ENCODE peak calls at places on chromosomes 12 and 14, in four cellular contexts. D, F, K and B are unnamed samples.

GRCh38 chr12:51921017-51921725 is 13.9 kb downstream of the ACVRL1 start:
- DNase-seq in K (no peak), F (no peak), D (no peak), B (no peak)

GRCh38 chr14:83777516-83777915 is 1752.4 kb upstream of the FLRT2 start:
- DNase-seq in K (no peak), D (no peak), F (no peak), B (no peak)

GRCh38 chr14:102280376-102280962 is 24.5 kb downstream of the MOK start:
- DNase-seq in F (peak; percentile 78), D (no peak), K (peak; percentile 68), B (peak; percentile 49)

GRCh38 chr14:100865682-100866591 is 37.6 kb downstream of the RTL1 start:
- DNase-seq in F (no peak), K (no peak), D (no peak), B (no peak)

GRCh38 chr12:15131462-15131861 is 89.8 kb downstream of the RERG start:
- DNase-seq in F (no peak), D (no peak), K (peak; percentile 11), B (peak; percentile 5)

GRCh38 chr12:41699658-41700057 is 445.0 kb downstream of the GXYLT1 start:
- DNase-seq in K (no peak), D (no peak), F (no peak), B (no peak)

GRCh38 chr14:45133683-45134050 is 614 bp downstream of the FKBP3 start:
- DNase-seq in F (no peak), D (no peak), K (no peak), B (no peak)

GRCh38 chr14:102694530-102695171 is 82.6 kb upstream of the TRAF3 start:
- DNase-seq in D (peak; percentile 11), F (peak; percentile 75), K (peak; percentile 82), B (peak; percentile 25)

GRCh38 chr14:22448035-22448904 is 140.8 kb downstream of the DAD1 start:
- DNase-seq in K (no peak), D (no peak), F (no peak), B (no peak)

GRCh38 chr14:31360919-31361662 is 59.3 kb downstream of the HEATR5A start:
- DNase-seq in K (no peak), D (no peak), F (no peak), B (no peak)

GRCh38 chr12:22657538-22657937 is 32.6 kb downstream of the ETNK1 start:
- DNase-seq in D (no peak), K (no peak), F (no peak), B (no peak)

GRCh38 chr12:4915752-4916151 is 6.0 kb downstream of the KCNA1 start:
- DNase-seq in K (no peak), F (no peak), D (no peak), B (no peak)

GRCh38 chr14:20343855-20344205 is 395 bp downstream of the PARP2 start:
- DNase-seq in K (no peak), D (no peak), F (no peak), B (no peak)

GRCh38 chr14:92680781-92681650 is 67.4 kb downstream of the LGMN start:
- DNase-seq in K (peak; percentile 76), D (peak; percentile 60), F (peak; percentile 17), B (no peak)

GRCh38 chr12:50988051-50988450 is 35.7 kb downstream of the HIGD1C start:
- DNase-seq in F (no peak), D (no peak), K (no peak), B (no peak)

GRCh38 chr12:68122236-68122920 is 37.2 kb downstream of the IFNG start:
- DNase-seq in F (no peak), D (no peak), K (no peak), B (no peak)

GRCh38 chr14:68676511-68676943 is 116.3 kb downstream of the ZFP36L1 start:
- DNase-seq in F (no peak), D (no peak), K (no peak), B (no peak)